ENCODE peak calls at places on chromosomes 1 and 21, in six cellular contexts. One of them, this sample, is unnamed.

GRCh38 chr1:30191154-30191702 is 532.2 kb downstream of the MATN1 start:
- DNase-seq in kidney epithelial cell: no peak
- DNase-seq in AG08396: peak; percentile 34
- DNase-seq in NB4: peak; percentile 52
- DNase-seq in SK-N-SH: peak; percentile 34
- DNase-seq in astrocyte of the spinal cord: peak; percentile 0
- DNase-seq in this sample: no peak

GRCh38 chr1:226810681-226811080 is 59.7 kb upstream of the PSEN2 start:
- DNase-seq in kidney epithelial cell: no peak
- DNase-seq in AG08396: no peak
- DNase-seq in astrocyte of the spinal cord: no peak
- DNase-seq in SK-N-SH: no peak
- DNase-seq in NB4: no peak
- DNase-seq in this sample: no peak

GRCh38 chr1:121519042-121519755 is 334.4 kb downstream of the SRGAP2C start:
- DNase-seq in SK-N-SH: peak; percentile 31
- DNase-seq in AG08396: peak; percentile 14
- DNase-seq in kidney epithelial cell: no peak
- DNase-seq in NB4: peak; percentile 88
- DNase-seq in astrocyte of the spinal cord: peak; percentile 1
- DNase-seq in this sample: peak; percentile 59

GRCh38 chr1:156926175-156926574 is 5.7 kb downstream of the LRRC71 start:
- DNase-seq in NB4: peak; percentile 88
- DNase-seq in AG08396: peak; percentile 48
- DNase-seq in kidney epithelial cell: no peak
- DNase-seq in astrocyte of the spinal cord: peak; percentile 83
- DNase-seq in SK-N-SH: peak; percentile 78
- DNase-seq in this sample: no peak

GRCh38 chr1:10530281-10530740 is 55.6 kb downstream of the PEX14 start:
- DNase-seq in AG08396: peak; percentile 86
- DNase-seq in kidney epithelial cell: no peak
- DNase-seq in SK-N-SH: peak; percentile 73
- DNase-seq in astrocyte of the spinal cord: peak; percentile 73
- DNase-seq in NB4: peak; percentile 44
- DNase-seq in this sample: peak; percentile 85

GRCh38 chr1:78619029-78619428 is 1.2 kb upstream of the IFI44L start:
- DNase-seq in AG08396: no peak
- DNase-seq in NB4: no peak
- DNase-seq in SK-N-SH: no peak
- DNase-seq in kidney epithelial cell: no peak
- DNase-seq in astrocyte of the spinal cord: no peak
- DNase-seq in this sample: no peak

GRCh38 chr1:155170806-155171205 is 2.3 kb downstream of the KRTCAP2 start:
- DNase-seq in kidney epithelial cell: no peak
- DNase-seq in astrocyte of the spinal cord: no peak
- DNase-seq in AG08396: no peak
- DNase-seq in SK-N-SH: no peak
- DNase-seq in NB4: no peak
- DNase-seq in this sample: no peak

GRCh38 chr1:173202430-173203145 is 4.5 kb downstream of the TNFSF4 start:
- DNase-seq in SK-N-SH: peak; percentile 8
- DNase-seq in kidney epithelial cell: peak; percentile 35
- DNase-seq in astrocyte of the spinal cord: peak; percentile 91
- DNase-seq in AG08396: peak; percentile 35
- DNase-seq in NB4: peak; percentile 58
- DNase-seq in this sample: peak; percentile 29

GRCh38 chr21:33976980-33977720 is 61.5 kb upstream of the ATP5PO start:
- DNase-seq in kidney epithelial cell: no peak
- DNase-seq in SK-N-SH: no peak
- DNase-seq in astrocyte of the spinal cord: no peak
- DNase-seq in AG08396: no peak
- DNase-seq in NB4: no peak
- DNase-seq in this sample: no peak

GRCh38 chr1:29549001-29549400 is 312.7 kb downstream of the PTPRU start:
- DNase-seq in SK-N-SH: no peak
- DNase-seq in NB4: no peak
- DNase-seq in kidney epithelial cell: no peak
- DNase-seq in astrocyte of the spinal cord: no peak
- DNase-seq in AG08396: no peak
- DNase-seq in this sample: no peak

GRCh38 chr21:33760641-33761103 is 118.4 kb downstream of the ITSN1 start:
- DNase-seq in kidney epithelial cell: no peak
- DNase-seq in AG08396: peak; percentile 30
- DNase-seq in NB4: no peak
- DNase-seq in astrocyte of the spinal cord: peak; percentile 87
- DNase-seq in SK-N-SH: no peak
- DNase-seq in this sample: no peak

GRCh38 chr1:202264300-202265075 is 70.9 kb downstream of the LGR6 start:
- DNase-seq in NB4: no peak
- DNase-seq in kidney epithelial cell: no peak
- DNase-seq in AG08396: no peak
- DNase-seq in SK-N-SH: no peak
- DNase-seq in astrocyte of the spinal cord: peak; percentile 27
- DNase-seq in this sample: no peak

GRCh38 chr1:206649261-206649660 is 13.9 kb downstream of the DYRK3 start:
- DNase-seq in AG08396: no peak
- DNase-seq in astrocyte of the spinal cord: no peak
- DNase-seq in NB4: no peak
- DNase-seq in kidney epithelial cell: no peak
- DNase-seq in SK-N-SH: no peak
- DNase-seq in this sample: no peak

GRCh38 chr1:67264899-67265298 is 42.8 kb upstream of the IL12RB2 start:
- DNase-seq in kidney epithelial cell: no peak
- DNase-seq in AG08396: no peak
- DNase-seq in NB4: no peak
- DNase-seq in SK-N-SH: no peak
- DNase-seq in astrocyte of the spinal cord: no peak
- DNase-seq in this sample: no peak

This sample was measured in endothelial cell.